ENCODE peak calls at places on chromosomes 2 and 18, in four cellular contexts. N, H, O and X are unnamed samples.

GRCh38 chr2:190277234-190278112 is 42.2 kb downstream of the HIBCH start:
- DNase-seq in H (peak; percentile 60), O (no peak), N (peak; percentile 12), X (peak; percentile 32)

GRCh38 chr2:204776781-204777559 is 231.7 kb downstream of the PARD3B start:
- DNase-seq in O (no peak), N (no peak), H (no peak), X (no peak)

GRCh38 chr18:76805221-76805620 is 17.1 kb upstream of the ZNF236 start:
- DNase-seq in O (no peak), H (no peak), N (no peak), X (peak; percentile 38)

GRCh38 chr2:128664499-128664971 is 345.9 kb upstream of the HS6ST1 start:
- DNase-seq in O (no peak), H (no peak), N (no peak), X (no peak)

GRCh38 chr18:34740101-34740500 is 30.0 kb downstream of the DTNA start:
- DNase-seq in H (no peak), N (no peak), O (no peak), X (no peak)

GRCh38 chr2:128369126-128369555 is 50.5 kb upstream of the HS6ST1 start:
- DNase-seq in N (no peak), H (no peak), O (no peak), X (no peak)

GRCh38 chr2:134457765-134458202 is 203.9 kb downstream of the MGAT5 start:
- DNase-seq in H (no peak), N (no peak), O (no peak), X (peak; percentile 86)

GRCh38 chr2:38517284-38517683 is 85.4 kb downstream of the HNRNPLL start:
- DNase-seq in O (no peak), N (no peak), H (no peak), X (no peak)

GRCh38 chr2:54388093-54388492 is 68.0 kb upstream of the SPTBN1 start:
- DNase-seq in H (no peak), N (no peak), O (no peak), X (no peak)

GRCh38 chr2:194819367-194819766 is 837.7 kb upstream of the SLC39A10 start:
- DNase-seq in H (no peak), O (no peak), N (no peak), X (no peak)

GRCh38 chr2:108268001-108268400 is 20.7 kb upstream of the SULT1C2 start:
- DNase-seq in O (no peak), N (no peak), H (no peak), X (no peak)

GRCh38 chr2:79512442-79513401 is at the start of gene CTNNA2:
- DNase-seq in N (peak; percentile 90), H (peak; percentile 90), O (no peak), X (peak; percentile 46)

GRCh38 chr2:124323321-124323720 is 298.2 kb downstream of the CNTNAP5 start:
- DNase-seq in N (no peak), H (no peak), O (no peak), X (no peak)

GRCh38 chr2:191650896-191651773 is 26.8 kb upstream of the NABP1 start:
- DNase-seq in H (no peak), O (peak; percentile 73), N (no peak), X (no peak)

GRCh38 chr2:237414056-237414661 is at the start of gene COL6A3:
- DNase-seq in H (no peak), N (no peak), O (no peak), X (no peak)

GRCh38 chr2:27622921-27623384 is 5.9 kb downstream of the CCDC121 start:
- DNase-seq in H (no peak), O (no peak), N (no peak), X (no peak)
- TF ChIP-seq FOXK2 in H (no peak), O (no peak), N (no peak), X (no peak)

GRCh38 chr2:217360111-217360510 is 500.2 kb upstream of the TNP1 start:
- DNase-seq in N (no peak), O (no peak), H (no peak), X (no peak)
- TF ChIP-seq FOXK2 in N (no peak), O (no peak), H (no peak), X (no peak)

GRCh38 chr18:12803069-12803936 is 80.7 kb downstream of the PTPN2 start:
- DNase-seq in O (peak; percentile 19), H (no peak), N (no peak), X (no peak)
- TF ChIP-seq FOXK2 in O (no peak), H (no peak), N (no peak), X (no peak)

DNA sequence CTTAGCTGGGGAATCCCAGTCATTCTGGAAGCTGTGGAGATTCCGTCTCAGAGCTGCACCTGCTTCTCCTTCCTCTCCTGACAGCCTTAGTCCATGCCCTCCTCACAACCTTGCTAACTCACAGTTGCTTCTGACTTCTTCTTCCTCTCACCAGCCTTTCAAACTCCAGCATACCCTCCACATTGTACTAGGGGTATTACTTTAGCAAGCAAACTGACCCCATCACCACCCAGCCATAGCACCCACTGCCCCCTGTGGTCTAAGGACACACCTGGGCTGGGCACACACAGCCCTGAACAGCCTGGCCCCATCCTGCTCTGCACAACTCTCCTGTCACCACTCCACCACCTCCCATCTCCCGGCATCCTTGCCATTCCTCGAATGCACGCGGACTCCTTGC is 208.2 kb downstream of the FBXO15 start:
- DNase-seq in H (no peak), O (no peak), N (no peak), X (no peak)
- TF ChIP-seq FOXK2 in H (no peak), O (no peak), N (no peak), X (no peak)

GRCh38 chr18:42742474-42742873 is 373.0 kb downstream of the RIT2 start:
- DNase-seq in N (no peak), H (no peak), O (no peak), X (no peak)

GRCh38 chr18:42746794-42747193 is 368.7 kb downstream of the RIT2 start:
- DNase-seq in O (no peak), N (no peak), H (no peak), X (no peak)

GRCh38 chr18:42745931-42746330 is 369.6 kb downstream of the RIT2 start:
- DNase-seq in N (no peak), O (no peak), H (no peak), X (no peak)

GRCh38 chr18:42742976-42743755 is 372.3 kb downstream of the RIT2 start:
- DNase-seq in O (no peak), N (no peak), H (no peak), X (no peak)

GRCh38 chr18:42745171-42745570 is 370.3 kb downstream of the RIT2 start:
- DNase-seq in O (no peak), N (no peak), H (no peak), X (no peak)
- TF ChIP-seq FOXK2 in O (no peak), N (no peak), H (no peak), X (no peak)

GRCh38 chr18:31647354-31647753 is 37.0 kb downstream of the B4GALT6 start:
- DNase-seq in O (no peak), H (no peak), N (no peak), X (peak; percentile 26)
- TF ChIP-seq FOXK2 in O (no peak), H (no peak), N (no peak), X (no peak)

GRCh38 chr2:240922234-240922981 is 16.3 kb downstream of the CROCC2 start:
- DNase-seq in H (no peak), O (no peak), N (no peak), X (no peak)

GRCh38 chr2:240921319-240922233 is 15.4 kb downstream of the CROCC2 start:
- DNase-seq in O (no peak), H (no peak), N (no peak), X (no peak)

GRCh38 chr2:240919786-240920782 is 13.9 kb downstream of the CROCC2 start:
- DNase-seq in N (no peak), O (no peak), H (no peak), X (no peak)

GRCh38 chr2:240919161-240919781 is 13.1 kb downstream of the CROCC2 start:
- DNase-seq in H (no peak), N (no peak), O (no peak), X (no peak)

DNA sequence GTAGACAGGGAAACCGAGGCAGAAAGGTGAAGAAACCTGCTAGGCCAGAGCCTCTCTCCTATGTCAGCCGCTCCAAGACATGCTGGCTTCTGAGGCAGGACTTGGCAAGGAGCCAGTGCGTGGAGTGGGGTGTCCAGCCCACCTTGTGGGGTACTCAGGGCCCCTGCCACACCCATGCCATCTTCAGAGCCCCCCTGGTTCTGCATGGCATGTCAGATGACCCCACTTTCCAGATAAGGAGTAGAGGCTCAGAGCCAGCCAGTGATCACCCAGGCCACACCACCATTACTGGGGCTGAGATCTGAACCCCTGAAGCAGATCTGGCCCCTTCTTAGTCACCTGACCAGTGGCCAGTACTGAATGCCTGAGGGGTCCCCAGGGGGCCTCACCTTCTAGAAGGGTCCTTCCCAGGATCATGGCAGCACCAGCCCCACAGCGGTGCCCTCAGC is 14.7 kb downstream of the CROCC2 start:
- DNase-seq in H (no peak), O (no peak), N (no peak), X (no peak)
- TF ChIP-seq FOXK2 in H (no peak), O (no peak), N (no peak), X (no peak)

DNA sequence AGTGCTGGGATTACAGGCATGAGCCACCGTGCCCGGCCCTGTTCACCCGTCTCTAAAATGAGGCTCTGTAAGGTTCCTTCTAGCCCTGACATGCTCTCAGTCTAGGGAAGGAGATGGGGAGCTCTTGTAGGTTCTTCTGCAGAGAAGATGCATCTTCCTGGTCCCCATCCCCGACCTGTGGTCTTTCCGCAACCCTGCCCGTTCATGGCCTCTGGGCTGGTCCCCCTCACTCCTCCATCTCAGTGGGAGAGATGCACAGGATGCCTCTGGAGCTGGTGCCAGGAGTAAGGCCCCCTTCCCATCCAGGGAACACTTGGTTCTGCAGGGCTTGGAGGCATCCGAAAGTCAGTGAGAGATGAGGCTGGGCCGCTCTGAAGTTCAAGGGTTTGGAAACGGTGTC is 212.7 kb downstream of the KLHL29 start:
- DNase-seq in H (no peak), O (no peak), N (no peak), X (no peak)
- TF ChIP-seq FOXK2 in H (no peak), O (no peak), N (no peak), X (no peak)

DNA sequence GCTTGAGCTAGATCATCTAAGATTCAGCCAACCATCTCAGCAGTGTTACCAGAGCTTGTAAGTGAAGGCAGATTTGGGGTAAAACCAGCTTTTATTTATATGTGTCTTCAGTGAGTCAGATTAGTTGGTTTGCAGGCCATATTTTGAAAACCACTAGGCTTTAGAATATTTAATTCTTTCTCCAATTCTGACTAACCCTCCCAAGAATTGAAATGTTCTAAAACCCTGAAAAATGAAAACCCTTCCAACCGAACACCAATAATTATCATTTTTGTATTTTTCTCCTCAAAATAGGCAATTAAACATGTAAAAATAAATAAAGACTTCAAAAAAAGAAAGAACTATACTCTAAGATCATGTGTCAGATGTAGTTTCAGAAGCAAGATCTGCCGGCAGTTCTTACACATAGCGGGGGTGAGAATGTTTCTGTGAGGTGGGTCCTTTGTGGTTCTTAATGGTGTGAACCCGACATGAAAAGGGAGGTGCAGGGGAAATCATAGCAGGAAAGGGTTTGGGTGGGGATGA is 14.2 kb downstream of the PLEK start:
- DNase-seq in O (no peak), H (no peak), N (no peak), X (no peak)
- TF ChIP-seq FOXK2 in O (no peak), H (no peak), N (no peak), X (no peak)

DNA sequence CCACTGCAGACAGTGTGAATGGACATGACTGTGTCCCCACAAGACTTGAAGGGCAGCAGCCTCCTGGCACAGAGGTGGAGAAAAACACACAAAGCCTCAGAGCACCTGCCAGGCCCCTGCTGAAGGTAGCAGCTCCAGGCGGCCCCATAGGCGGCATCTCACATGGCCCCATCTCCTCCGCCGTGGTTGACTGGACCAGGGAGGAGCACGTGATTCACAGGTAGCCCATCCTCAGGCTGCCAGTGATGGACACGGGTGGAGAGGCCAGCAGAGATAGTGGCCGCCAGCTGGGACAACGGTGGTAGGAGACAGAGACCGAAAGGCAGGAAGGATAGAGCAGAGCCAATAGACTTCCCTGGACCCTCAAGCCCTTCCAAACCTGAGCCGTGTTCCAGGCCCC is 27.0 kb downstream of the GPR55 start:
- DNase-seq in O (no peak), N (no peak), H (no peak), X (no peak)
- TF ChIP-seq FOXK2 in O (no peak), N (no peak), H (no peak), X (no peak)